ENCODE peak calls at places on chromosomes 6 and 20, in nine cellular contexts. One of them, this sample, is unnamed.

GRCh38 chr20:38083338-38084048 is 49.9 kb downstream of the RPRD1B start:
- DNase-seq in stimulated activated naive CD4-positive, alpha-beta T cell: no peak
- DNase-seq in MV-4-11: no peak
- DNase-seq in HCEC 1CT: peak
- DNase-seq in effector CD4-positive, alpha-beta T cell: no peak
- DNase-seq in substantia nigra: no peak
- DNase-seq in stimulated activated CD8-positive, alpha-beta memory T cell treated with anti-CD3 and anti-CD28 coated beads, Interleukin-15, amount 100 ng/mL, for 1 hour: no peak
- DNase-seq in T-helper 1 cell: no peak
- DNase-seq in NT2/D1: no peak
- DNase-seq in this sample: no peak

GRCh38 chr20:14336667-14337066 is 745 bp downstream of the FLRT3 start:
- DNase-seq in NT2/D1: no peak
- DNase-seq in T-helper 1 cell: no peak
- DNase-seq in HCEC 1CT: peak
- DNase-seq in stimulated activated CD8-positive, alpha-beta memory T cell treated with anti-CD3 and anti-CD28 coated beads, Interleukin-15, amount 100 ng/mL, for 1 hour: no peak
- DNase-seq in substantia nigra: peak
- DNase-seq in effector CD4-positive, alpha-beta T cell: no peak
- DNase-seq in stimulated activated naive CD4-positive, alpha-beta T cell: no peak
- DNase-seq in MV-4-11: no peak
- DNase-seq in this sample: no peak

GRCh38 chr20:49349678-49350077 is 71.8 kb upstream of the ZNFX1 start:
- DNase-seq in stimulated activated CD8-positive, alpha-beta memory T cell treated with anti-CD3 and anti-CD28 coated beads, Interleukin-15, amount 100 ng/mL, for 1 hour: no peak
- DNase-seq in HCEC 1CT: no peak
- DNase-seq in T-helper 1 cell: no peak
- DNase-seq in MV-4-11: no peak
- DNase-seq in substantia nigra: no peak
- DNase-seq in effector CD4-positive, alpha-beta T cell: no peak
- DNase-seq in stimulated activated naive CD4-positive, alpha-beta T cell: no peak
- DNase-seq in NT2/D1: no peak
- DNase-seq in this sample: no peak

GRCh38 chr6:6973721-6974120 is 134.0 kb upstream of the RREB1 start:
- DNase-seq in T-helper 1 cell: no peak
- DNase-seq in NT2/D1: no peak
- DNase-seq in effector CD4-positive, alpha-beta T cell: no peak
- DNase-seq in HCEC 1CT: no peak
- DNase-seq in stimulated activated naive CD4-positive, alpha-beta T cell: no peak
- DNase-seq in substantia nigra: no peak
- DNase-seq in stimulated activated CD8-positive, alpha-beta memory T cell treated with anti-CD3 and anti-CD28 coated beads, Interleukin-15, amount 100 ng/mL, for 1 hour: no peak
- DNase-seq in MV-4-11: no peak
- DNase-seq in this sample: no peak

GRCh38 chr6:137213331-137213740 is 5.8 kb downstream of the IFNGR1 start:
- DNase-seq in stimulated activated naive CD4-positive, alpha-beta T cell: no peak
- DNase-seq in effector CD4-positive, alpha-beta T cell: no peak
- DNase-seq in stimulated activated CD8-positive, alpha-beta memory T cell treated with anti-CD3 and anti-CD28 coated beads, Interleukin-15, amount 100 ng/mL, for 1 hour: no peak
- DNase-seq in substantia nigra: no peak
- DNase-seq in HCEC 1CT: no peak
- DNase-seq in NT2/D1: no peak
- DNase-seq in T-helper 1 cell: no peak
- DNase-seq in MV-4-11: no peak
- DNase-seq in this sample: no peak

GRCh38 chr6:62150048-62150663 is 135.9 kb downstream of the KHDRBS2 start:
- DNase-seq in MV-4-11: peak
- DNase-seq in HCEC 1CT: peak
- DNase-seq in stimulated activated naive CD4-positive, alpha-beta T cell: no peak
- DNase-seq in stimulated activated CD8-positive, alpha-beta memory T cell treated with anti-CD3 and anti-CD28 coated beads, Interleukin-15, amount 100 ng/mL, for 1 hour: no peak
- DNase-seq in T-helper 1 cell: no peak
- DNase-seq in substantia nigra: no peak
- DNase-seq in effector CD4-positive, alpha-beta T cell: no peak
- DNase-seq in NT2/D1: peak
- DNase-seq in this sample: no peak

GRCh38 chr6:24497254-24497989 is 2.7 kb downstream of the ALDH5A1 start:
- DNase-seq in substantia nigra: no peak
- DNase-seq in effector CD4-positive, alpha-beta T cell: no peak
- DNase-seq in MV-4-11: no peak
- DNase-seq in stimulated activated naive CD4-positive, alpha-beta T cell: no peak
- DNase-seq in NT2/D1: no peak
- DNase-seq in stimulated activated CD8-positive, alpha-beta memory T cell treated with anti-CD3 and anti-CD28 coated beads, Interleukin-15, amount 100 ng/mL, for 1 hour: no peak
- DNase-seq in HCEC 1CT: no peak
- DNase-seq in T-helper 1 cell: no peak
- DNase-seq in this sample: no peak

GRCh38 chr6:134510121-134510520 is 192.2 kb upstream of the SGK1 start:
- DNase-seq in effector CD4-positive, alpha-beta T cell: no peak
- DNase-seq in stimulated activated naive CD4-positive, alpha-beta T cell: no peak
- DNase-seq in T-helper 1 cell: no peak
- DNase-seq in MV-4-11: no peak
- DNase-seq in stimulated activated CD8-positive, alpha-beta memory T cell treated with anti-CD3 and anti-CD28 coated beads, Interleukin-15, amount 100 ng/mL, for 1 hour: no peak
- DNase-seq in substantia nigra: no peak
- DNase-seq in NT2/D1: no peak
- DNase-seq in HCEC 1CT: no peak
- DNase-seq in this sample: no peak